ENCODE peak calls at places on chromosomes 3 and 15, in four cellular contexts. D is SK-N-SH, C is K562, A is H1. G is an unnamed sample.
A peak's percentile ranks its signal among the peaks of the same experiment; 100 is the strongest.

GRCh38 chr15:72464251-72464650 is 9.9 kb upstream of the ARIH1 start:
- DNase-seq in A (no peak), D (no peak), C (no peak), G (no peak)

GRCh38 chr15:39363761-39364586 is 216.9 kb upstream of the THBS1 start:
- DNase-seq in D (no peak), C (no peak), A (no peak), G (no peak)

GRCh38 chr3:110773413-110773954 is 298.1 kb upstream of the NECTIN3 start:
- DNase-seq in C (no peak), A (no peak), D (no peak), G (no peak)

GRCh38 chr3:69354948-69355347 is 30.9 kb downstream of the FRMD4B start:
- DNase-seq in D (no peak), A (no peak), C (no peak), G (no peak)

GRCh38 chr15:91552555-91552954 is 301.0 kb upstream of the SLCO3A1 start:
- DNase-seq in A (no peak), D (no peak), C (no peak), G (no peak)

GRCh38 chr3:143847787-143848631 is at the start of gene SLC9A9:
- DNase-seq in D (no peak), C (no peak), A (no peak), G (peak; percentile 63)

GRCh38 chr15:42102646-42103235 is 8.4 kb upstream of the PLA2G4D start:
- DNase-seq in D (no peak), A (no peak), C (no peak), G (no peak)

GRCh38 chr3:96022676-96023075 is 791.7 kb upstream of the EPHA6 start:
- DNase-seq in C (no peak), D (no peak), A (no peak), G (no peak)

GRCh38 chr3:96931491-96931890 is 117.1 kb downstream of the EPHA6 start:
- DNase-seq in A (no peak), D (no peak), C (no peak), G (no peak)

GRCh38 chr15:29514931-29515330 is 245.3 kb upstream of the NSMCE3 start:
- DNase-seq in C (no peak), A (no peak), D (no peak), G (no peak)

GRCh38 chr3:136818191-136818850 is 605 bp upstream of the SLC35G2 start:
- DNase-seq in A (peak; percentile 61), C (peak; percentile 58), D (peak; percentile 76), G (no peak)

GRCh38 chr3:42014949-42015533 is 53.1 kb upstream of the ULK4 start:
- DNase-seq in A (no peak), C (peak; percentile 49), D (peak; percentile 36), G (no peak)

GRCh38 chr15:68537097-68537496 is 41.7 kb upstream of the CORO2B start:
- DNase-seq in A (no peak), D (no peak), C (no peak), G (no peak)

GRCh38 chr15:49134683-49135341 is 20.6 kb downstream of the COPS2 start:
- DNase-seq in D (no peak), A (no peak), C (no peak), G (no peak)

GRCh38 chr15:74838746-74839525 is 4.0 kb downstream of the ULK3 start:
- DNase-seq in D (no peak), A (no peak), C (no peak), G (no peak)

GRCh38 chr15:73344051-73344450 is 24.7 kb downstream of the HCN4 start:
- DNase-seq in C (no peak), D (no peak), A (no peak), G (no peak)

GRCh38 chr3:183099026-183099837 is at the start of gene MCCC1:
- DNase-seq in D (peak; percentile 97), A (peak; percentile 97), C (peak; percentile 98), G (peak; percentile 94)

GRCh38 chr3:49707113-49707480 is 12.4 kb downstream of the AMIGO3 start:
- DNase-seq in D (no peak), C (no peak), A (no peak), G (no peak)

GRCh38 chr3:15007681-15008141 is 57.4 kb downstream of the MRPS25 start:
- DNase-seq in C (no peak), D (no peak), A (no peak), G (no peak)

GRCh38 chr3:127264794-127265514 is 22.9 kb downstream of the PRR20G start:
- DNase-seq in D (no peak), C (no peak), A (no peak), G (no peak)
- TF ChIP-seq NRF1 in D (no peak), C (no peak), A (no peak), G (no peak)

GRCh38 chr3:197746801-197747237 is 2.9 kb upstream of the FYTTD1 start:
- DNase-seq in D (no peak), C (peak; percentile 14), A (no peak), G (no peak)

GRCh38 chr3:197749315-197749600 is 425 bp upstream of the FYTTD1 start:
- DNase-seq in A (no peak), D (peak; percentile 83), C (peak; percentile 70), G (no peak)

GRCh38 chr3:197749601-197750395 is at the start of gene FYTTD1:
- DNase-seq in A (peak; percentile 80), C (peak; percentile 94), D (peak; percentile 96), G (no peak)

GRCh38 chr3:197750396-197750831 is 731 bp downstream of the FYTTD1 start:
- DNase-seq in C (peak; percentile 68), A (peak; percentile 76), D (peak; percentile 84), G (no peak)

GRCh38 chr3:197748597-197749314 is 927 bp upstream of the FYTTD1 start:
- DNase-seq in D (no peak), A (no peak), C (no peak), G (no peak)
- TF ChIP-seq NRF1 in D (no peak), A (no peak), C (no peak), G (no peak)

GRCh38 chr3:98968824-98969223 is 67.3 kb upstream of the DCBLD2 start:
- DNase-seq in A (no peak), C (no peak), D (no peak), G (no peak)
- TF ChIP-seq NRF1 in A (no peak), C (no peak), D (no peak), G (no peak)

DNA sequence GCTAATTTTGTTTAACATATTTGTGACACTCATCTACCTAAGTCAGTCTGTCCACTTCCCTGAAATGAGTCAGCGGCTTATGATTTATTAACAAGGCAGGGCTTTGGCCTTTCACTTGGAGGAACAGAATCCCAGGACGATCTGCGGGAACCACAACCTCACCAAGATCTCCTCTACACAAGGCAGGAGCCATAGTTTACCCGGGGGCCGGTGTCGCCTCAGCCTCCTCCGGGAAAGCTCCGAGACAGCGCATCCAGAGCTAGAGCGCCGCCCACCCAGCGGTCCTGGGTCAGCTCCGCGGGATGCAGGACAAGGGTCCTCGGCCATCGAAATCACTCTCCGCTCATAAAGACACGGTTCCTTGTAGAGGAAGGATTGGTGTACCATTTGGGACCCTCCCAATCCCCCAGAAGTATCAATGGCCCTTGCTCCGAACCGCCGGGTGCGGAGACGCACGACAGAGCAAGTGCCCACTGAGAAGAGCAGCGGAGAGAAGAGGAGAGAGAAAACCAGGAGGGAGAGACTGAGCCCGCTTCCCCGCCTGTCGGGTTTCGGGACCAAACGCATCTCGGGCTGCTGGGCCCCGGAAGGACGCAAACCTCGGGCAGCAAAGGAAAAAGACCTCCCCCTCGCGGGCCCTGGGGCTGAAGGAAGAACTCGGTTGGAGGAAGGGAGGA is 13.1 kb upstream of the ALCAM start:
- DNase-seq in A (no peak), C (no peak), D (no peak), G (no peak)
- TF ChIP-seq NRF1 in A (no peak), C (no peak), D (no peak), G (no peak)

DNA sequence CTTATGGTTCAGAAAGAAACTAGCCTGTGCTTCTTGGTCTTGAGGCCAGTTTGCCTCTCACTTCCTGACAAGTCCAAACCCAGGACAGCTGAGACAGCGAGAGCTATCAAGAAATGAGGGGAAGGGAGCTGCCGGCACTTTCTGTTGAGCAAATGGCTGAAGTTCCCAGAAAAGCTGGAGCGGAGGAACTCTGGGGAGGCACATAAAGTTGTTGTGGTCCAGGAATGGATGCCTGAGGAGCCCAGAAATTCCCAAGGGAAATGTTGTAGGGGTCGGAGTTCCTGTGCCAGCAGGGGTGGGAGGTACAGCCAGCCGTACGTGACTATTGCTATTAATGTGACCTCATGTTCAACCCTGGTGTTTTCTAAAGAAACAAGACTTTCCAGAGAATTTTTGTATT is 98.8 kb upstream of the TNFAIP8L3 start:
- DNase-seq in A (no peak), C (no peak), D (no peak), G (no peak)
- TF ChIP-seq NRF1 in A (no peak), C (no peak), D (no peak), G (no peak)

G was measured in GM12878.